ENCODE peak calls at places on chromosomes 2 and 18, in eight cellular contexts. One of them, this sample, is unnamed.

GRCh38 chr18:52869942-52870907 is 530.2 kb downstream of the DCC start:
- DNase-seq in body of pancreas: no peak
- DNase-seq in A549: no peak
- DNase-seq in Peyer's patch: no peak
- DNase-seq in breast epithelium: no peak
- DNase-seq in sigmoid colon: peak; percentile 60
- DNase-seq in ovary: no peak
- DNase-seq in heart left ventricle: no peak
- DNase-seq in this sample: no peak

GRCh38 chr2:167297292-167297691 is 409.0 kb downstream of the XIRP2 start:
- DNase-seq in A549: no peak
- DNase-seq in breast epithelium: no peak
- DNase-seq in Peyer's patch: no peak
- DNase-seq in sigmoid colon: no peak
- DNase-seq in ovary: no peak
- DNase-seq in heart left ventricle: no peak
- DNase-seq in body of pancreas: no peak
- DNase-seq in this sample: no peak

GRCh38 chr2:172429351-172429968 is 2.1 kb downstream of the ITGA6 start:
- DNase-seq in ovary: no peak
- DNase-seq in sigmoid colon: no peak
- DNase-seq in body of pancreas: no peak
- DNase-seq in Peyer's patch: no peak
- DNase-seq in A549: no peak
- DNase-seq in breast epithelium: peak; percentile 49
- DNase-seq in heart left ventricle: no peak
- DNase-seq in this sample: peak; percentile 55

GRCh38 chr2:223081789-223082188 is 29.8 kb downstream of the KCNE4 start:
- DNase-seq in A549: no peak
- DNase-seq in ovary: no peak
- DNase-seq in breast epithelium: no peak
- DNase-seq in heart left ventricle: no peak
- DNase-seq in sigmoid colon: no peak
- DNase-seq in body of pancreas: no peak
- DNase-seq in Peyer's patch: no peak
- DNase-seq in this sample: no peak

GRCh38 chr2:120979921-120980320 is 244.3 kb downstream of the GLI2 start:
- DNase-seq in sigmoid colon: no peak
- DNase-seq in body of pancreas: no peak
- DNase-seq in ovary: no peak
- DNase-seq in heart left ventricle: no peak
- DNase-seq in Peyer's patch: no peak
- DNase-seq in breast epithelium: no peak
- DNase-seq in A549: no peak
- DNase-seq in this sample: no peak

GRCh38 chr2:95031076-95031725 is 5.7 kb downstream of the MAL start:
- DNase-seq in heart left ventricle: no peak
- DNase-seq in Peyer's patch: no peak
- DNase-seq in A549: no peak
- DNase-seq in breast epithelium: no peak
- DNase-seq in sigmoid colon: no peak
- DNase-seq in body of pancreas: no peak
- DNase-seq in ovary: no peak
- DNase-seq in this sample: no peak

GRCh38 chr2:223989206-223989859 is 32.1 kb downstream of the MRPL44 start:
- DNase-seq in breast epithelium: no peak
- DNase-seq in heart left ventricle: no peak
- DNase-seq in A549: no peak
- DNase-seq in ovary: no peak
- DNase-seq in body of pancreas: peak; percentile 45
- DNase-seq in sigmoid colon: no peak
- DNase-seq in Peyer's patch: peak; percentile 61
- DNase-seq in this sample: no peak

GRCh38 chr18:34734048-34734447 is 23.9 kb downstream of the DTNA start:
- DNase-seq in breast epithelium: no peak
- DNase-seq in heart left ventricle: no peak
- DNase-seq in sigmoid colon: no peak
- DNase-seq in ovary: no peak
- DNase-seq in A549: no peak
- DNase-seq in body of pancreas: no peak
- DNase-seq in Peyer's patch: no peak
- DNase-seq in this sample: no peak

GRCh38 chr2:26412091-26412673 is 10.5 kb downstream of the DRC1 start:
- DNase-seq in heart left ventricle: no peak
- DNase-seq in ovary: no peak
- DNase-seq in A549: peak; percentile 42
- DNase-seq in breast epithelium: no peak
- DNase-seq in Peyer's patch: no peak
- DNase-seq in body of pancreas: no peak
- DNase-seq in sigmoid colon: no peak
- DNase-seq in this sample: no peak

GRCh38 chr18:74654637-74655036 is 57.0 kb downstream of the ZNF407 start:
- DNase-seq in breast epithelium: no peak
- DNase-seq in body of pancreas: no peak
- DNase-seq in heart left ventricle: no peak
- DNase-seq in Peyer's patch: no peak
- DNase-seq in sigmoid colon: no peak
- DNase-seq in A549: no peak
- DNase-seq in ovary: no peak
- DNase-seq in this sample: no peak

GRCh38 chr2:143294068-143294467 is 164.8 kb downstream of the ARHGAP15 start:
- DNase-seq in body of pancreas: no peak
- DNase-seq in A549: no peak
- DNase-seq in heart left ventricle: no peak
- DNase-seq in Peyer's patch: no peak
- DNase-seq in ovary: no peak
- DNase-seq in sigmoid colon: no peak
- DNase-seq in breast epithelium: no peak
- DNase-seq in this sample: no peak

DNA sequence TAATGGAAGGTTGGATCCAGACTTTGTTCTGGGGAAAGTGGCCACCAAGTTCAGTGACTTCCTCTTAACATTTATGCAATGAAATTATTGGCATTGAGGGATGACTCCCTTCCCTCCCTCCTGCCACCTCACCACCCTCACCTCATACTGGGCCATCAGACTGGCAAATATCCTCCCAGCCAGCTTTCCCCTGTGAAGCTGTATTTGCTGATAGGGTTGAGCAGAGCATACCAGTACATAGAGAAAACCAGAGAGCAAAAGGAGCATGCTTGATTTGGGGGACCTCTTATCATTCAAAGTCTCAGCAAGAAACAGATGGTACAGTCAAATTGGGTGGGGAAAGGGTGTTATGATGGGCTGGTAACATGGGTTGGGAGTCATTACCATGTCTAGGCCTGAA is 19.1 kb upstream of the B3GNT2 start:
- DNase-seq in breast epithelium: no peak
- DNase-seq in ovary: no peak
- DNase-seq in heart left ventricle: no peak
- DNase-seq in body of pancreas: no peak
- DNase-seq in sigmoid colon: no peak
- DNase-seq in A549: no peak
- DNase-seq in Peyer's patch: no peak
- DNase-seq in this sample: no peak
- TF ChIP-seq POLR2A in breast epithelium: no peak
- TF ChIP-seq POLR2A in ovary: no peak
- TF ChIP-seq POLR2A in heart left ventricle: no peak
- TF ChIP-seq POLR2A in body of pancreas: no peak
- TF ChIP-seq POLR2A in sigmoid colon: no peak
- TF ChIP-seq POLR2A in A549: no peak
- TF ChIP-seq POLR2A in Peyer's patch: no peak
- TF ChIP-seq POLR2A in this sample: no peak

GRCh38 chr2:8478133-8478793 is 203.6 kb upstream of the ID2 start:
- DNase-seq in sigmoid colon: peak; percentile 53
- DNase-seq in A549: no peak
- DNase-seq in body of pancreas: no peak
- DNase-seq in ovary: no peak
- DNase-seq in heart left ventricle: no peak
- DNase-seq in breast epithelium: no peak
- DNase-seq in Peyer's patch: no peak
- DNase-seq in this sample: no peak

GRCh38 chr2:8475349-8476045 is 206.4 kb upstream of the ID2 start:
- DNase-seq in ovary: no peak
- DNase-seq in A549: no peak
- DNase-seq in breast epithelium: no peak
- DNase-seq in heart left ventricle: no peak
- DNase-seq in body of pancreas: no peak
- DNase-seq in Peyer's patch: no peak
- DNase-seq in sigmoid colon: peak; percentile 44
- DNase-seq in this sample: no peak

GRCh38 chr2:8480936-8481335 is 200.9 kb upstream of the ID2 start:
- DNase-seq in sigmoid colon: no peak
- DNase-seq in A549: no peak
- DNase-seq in heart left ventricle: no peak
- DNase-seq in body of pancreas: no peak
- DNase-seq in Peyer's patch: no peak
- DNase-seq in ovary: no peak
- DNase-seq in breast epithelium: no peak
- DNase-seq in this sample: no peak

GRCh38 chr2:8479298-8479697 is 202.6 kb upstream of the ID2 start:
- DNase-seq in A549: no peak
- DNase-seq in heart left ventricle: peak; percentile 78
- DNase-seq in body of pancreas: no peak
- DNase-seq in breast epithelium: no peak
- DNase-seq in Peyer's patch: no peak
- DNase-seq in ovary: no peak
- DNase-seq in sigmoid colon: peak; percentile 30
- DNase-seq in this sample: no peak

GRCh38 chr2:8477511-8478132 is 204.2 kb upstream of the ID2 start:
- DNase-seq in Peyer's patch: no peak
- DNase-seq in sigmoid colon: peak; percentile 61
- DNase-seq in breast epithelium: no peak
- DNase-seq in body of pancreas: no peak
- DNase-seq in A549: no peak
- DNase-seq in ovary: no peak
- DNase-seq in heart left ventricle: no peak
- DNase-seq in this sample: no peak
- H3K4me3 ChIP-seq in Peyer's patch: no peak overlapping the region
- H3K4me3 ChIP-seq in sigmoid colon: no peak overlapping the region
- H3K4me3 ChIP-seq in breast epithelium: no peak overlapping the region
- H3K4me3 ChIP-seq in body of pancreas: no peak overlapping the region
- H3K4me3 ChIP-seq in A549: no peak overlapping the region
- H3K4me3 ChIP-seq in ovary: no peak overlapping the region
- H3K4me3 ChIP-seq in heart left ventricle: no peak overlapping the region
- H3K4me3 ChIP-seq in this sample: no peak overlapping the region

GRCh38 chr2:28351621-28352020 is 41.0 kb upstream of the FOSL2 start:
- DNase-seq in sigmoid colon: no peak
- DNase-seq in heart left ventricle: no peak
- DNase-seq in Peyer's patch: no peak
- DNase-seq in A549: no peak
- DNase-seq in ovary: no peak
- DNase-seq in breast epithelium: no peak
- DNase-seq in body of pancreas: no peak
- DNase-seq in this sample: no peak
- H3K9me3 ChIP-seq in sigmoid colon: no peaks in the 10 kb centered on the region
- H3K9me3 ChIP-seq in heart left ventricle: no peaks in the 10 kb centered on the region
- H3K9me3 ChIP-seq in Peyer's patch: no peaks in the 10 kb centered on the region
- H3K9me3 ChIP-seq in A549: no peaks in the 10 kb centered on the region
- H3K9me3 ChIP-seq in ovary: no peaks in the 10 kb centered on the region
- H3K9me3 ChIP-seq in breast epithelium: no peaks in the 10 kb centered on the region
- H3K9me3 ChIP-seq in body of pancreas: no peaks in the 10 kb centered on the region
- H3K9me3 ChIP-seq in this sample: no peaks in the 10 kb centered on the region

GRCh38 chr18:61992285-61992684 is 99.5 kb upstream of the RNF152 start:
- DNase-seq in sigmoid colon: no peak
- DNase-seq in heart left ventricle: no peak
- DNase-seq in breast epithelium: no peak
- DNase-seq in Peyer's patch: no peak
- DNase-seq in body of pancreas: no peak
- DNase-seq in A549: no peak
- DNase-seq in ovary: no peak
- DNase-seq in this sample: no peak
- TF ChIP-seq POLR2A in sigmoid colon: no peak
- TF ChIP-seq POLR2A in heart left ventricle: no peak
- TF ChIP-seq POLR2A in breast epithelium: no peak
- TF ChIP-seq POLR2A in Peyer's patch: no peak
- TF ChIP-seq POLR2A in body of pancreas: no peak
- TF ChIP-seq POLR2A in A549: no peak
- TF ChIP-seq POLR2A in ovary: no peak
- TF ChIP-seq POLR2A in this sample: no peak

GRCh38 chr18:45276878-45277277 is 338.4 kb upstream of the SLC14A2 start:
- DNase-seq in breast epithelium: no peak
- DNase-seq in sigmoid colon: no peak
- DNase-seq in Peyer's patch: no peak
- DNase-seq in body of pancreas: no peak
- DNase-seq in A549: no peak
- DNase-seq in ovary: no peak
- DNase-seq in heart left ventricle: no peak
- DNase-seq in this sample: no peak

GRCh38 chr18:45274026-45274425 is 341.2 kb upstream of the SLC14A2 start:
- DNase-seq in ovary: no peak
- DNase-seq in Peyer's patch: no peak
- DNase-seq in body of pancreas: no peak
- DNase-seq in breast epithelium: no peak
- DNase-seq in heart left ventricle: no peak
- DNase-seq in A549: no peak
- DNase-seq in sigmoid colon: no peak
- DNase-seq in this sample: no peak

GRCh38 chr18:45277870-45278269 is 337.4 kb upstream of the SLC14A2 start:
- DNase-seq in A549: no peak
- DNase-seq in heart left ventricle: no peak
- DNase-seq in breast epithelium: no peak
- DNase-seq in ovary: no peak
- DNase-seq in sigmoid colon: no peak
- DNase-seq in body of pancreas: no peak
- DNase-seq in Peyer's patch: no peak
- DNase-seq in this sample: no peak

GRCh38 chr18:45280486-45281263 is 334.6 kb upstream of the SLC14A2 start:
- DNase-seq in body of pancreas: no peak
- DNase-seq in ovary: no peak
- DNase-seq in heart left ventricle: no peak
- DNase-seq in Peyer's patch: no peak
- DNase-seq in breast epithelium: no peak
- DNase-seq in sigmoid colon: no peak
- DNase-seq in A549: peak; percentile 2
- DNase-seq in this sample: no peak

GRCh38 chr18:45275367-45276113 is 339.7 kb upstream of the SLC14A2 start:
- DNase-seq in breast epithelium: no peak
- DNase-seq in ovary: no peak
- DNase-seq in sigmoid colon: no peak
- DNase-seq in Peyer's patch: no peak
- DNase-seq in A549: no peak
- DNase-seq in heart left ventricle: no peak
- DNase-seq in body of pancreas: no peak
- DNase-seq in this sample: no peak
- H3K4me3 ChIP-seq in breast epithelium: no peak overlapping the region
- H3K4me3 ChIP-seq in ovary: no peak overlapping the region
- H3K4me3 ChIP-seq in sigmoid colon: no peak overlapping the region
- H3K4me3 ChIP-seq in Peyer's patch: no peak overlapping the region
- H3K4me3 ChIP-seq in A549: no peak overlapping the region
- H3K4me3 ChIP-seq in heart left ventricle: no peak overlapping the region
- H3K4me3 ChIP-seq in body of pancreas: no peak overlapping the region
- H3K4me3 ChIP-seq in this sample: no peak overlapping the region

GRCh38 chr2:116716444-116716843 is 1098.0 kb upstream of the DDX18 start:
- DNase-seq in ovary: no peak
- DNase-seq in body of pancreas: no peak
- DNase-seq in Peyer's patch: no peak
- DNase-seq in heart left ventricle: no peak
- DNase-seq in A549: no peak
- DNase-seq in sigmoid colon: no peak
- DNase-seq in breast epithelium: no peak
- DNase-seq in this sample: no peak
- H3K9me3 ChIP-seq in ovary: peaks cover 4% of the 10 kb centered on the region
- H3K9me3 ChIP-seq in body of pancreas: no peaks in the 10 kb centered on the region
- H3K9me3 ChIP-seq in Peyer's patch: no peaks in the 10 kb centered on the region
- H3K9me3 ChIP-seq in heart left ventricle: no peaks in the 10 kb centered on the region
- H3K9me3 ChIP-seq in A549: no peaks in the 10 kb centered on the region
- H3K9me3 ChIP-seq in sigmoid colon: no peaks in the 10 kb centered on the region
- H3K9me3 ChIP-seq in breast epithelium: no peaks in the 10 kb centered on the region
- H3K9me3 ChIP-seq in this sample: no peaks in the 10 kb centered on the region

GRCh38 chr2:227164745-227165350 is 424 bp downstream of the COL4A3 start:
- DNase-seq in ovary: peak; percentile 30
- DNase-seq in sigmoid colon: no peak
- DNase-seq in A549: peak; percentile 46
- DNase-seq in body of pancreas: peak; percentile 43
- DNase-seq in heart left ventricle: no peak
- DNase-seq in Peyer's patch: no peak
- DNase-seq in breast epithelium: no peak
- DNase-seq in this sample: no peak
- TF ChIP-seq POLR2A in ovary: no peak
- TF ChIP-seq POLR2A in sigmoid colon: no peak
- TF ChIP-seq POLR2A in A549: no peak
- TF ChIP-seq POLR2A in body of pancreas: no peak
- TF ChIP-seq POLR2A in heart left ventricle: no peak
- TF ChIP-seq POLR2A in Peyer's patch: no peak
- TF ChIP-seq POLR2A in breast epithelium: no peak
- TF ChIP-seq POLR2A in this sample: no peak